ENCODE peak calls at places on chromosome 22, in five cellular contexts. One of them, this sample, is unnamed. For H3K4me1, the result is how much of the 10 kb centered on the place peaks cover.

GRCh38 chr22:32964411-32965057 is 93.6 kb downstream of the SYN3 start:
- DNase-seq in mucosa of descending colon: no peak
- DNase-seq in heart left ventricle: no peak
- DNase-seq in BE2C: no peak
- DNase-seq in neuronal stem cell: no peak
- DNase-seq in this sample: no peak

GRCh38 chr22:19182472-19183157 is 4.1 kb upstream of the SLC25A1 start:
- DNase-seq in neuronal stem cell: no peak
- DNase-seq in heart left ventricle: no peak
- DNase-seq in mucosa of descending colon: no peak
- DNase-seq in BE2C: no peak
- DNase-seq in this sample: no peak

GRCh38 chr22:18970180-18970947 is 34.3 kb upstream of the PRODH start:
- DNase-seq in BE2C: peak
- DNase-seq in mucosa of descending colon: no peak
- DNase-seq in neuronal stem cell: peak
- DNase-seq in heart left ventricle: peak
- DNase-seq in this sample: no peak

GRCh38 chr22:50182176-50183081 is 3.3 kb upstream of the TRABD start:
- DNase-seq in BE2C: no peak
- DNase-seq in mucosa of descending colon: peak
- DNase-seq in neuronal stem cell: no peak
- DNase-seq in heart left ventricle: no peak
- DNase-seq in this sample: no peak

GRCh38 chr22:45212306-45212709 is 28.4 kb downstream of the KIAA0930 start:
- DNase-seq in BE2C: peak
- DNase-seq in neuronal stem cell: no peak
- DNase-seq in mucosa of descending colon: peak
- DNase-seq in heart left ventricle: peak
- DNase-seq in this sample: peak

GRCh38 chr22:32814289-32814865 is 12.9 kb downstream of the TIMP3 start:
- DNase-seq in mucosa of descending colon: no peak
- DNase-seq in neuronal stem cell: no peak
- DNase-seq in BE2C: no peak
- DNase-seq in heart left ventricle: no peak
- DNase-seq in this sample: no peak

GRCh38 chr22:48554893-48555552 is 1272.7 kb downstream of the BRD1 start:
- DNase-seq in heart left ventricle: peak
- DNase-seq in mucosa of descending colon: no peak
- DNase-seq in BE2C: no peak
- DNase-seq in neuronal stem cell: no peak
- DNase-seq in this sample: no peak

GRCh38 chr22:41501209-41501608 is 32.3 kb downstream of the ACO2 start:
- DNase-seq in neuronal stem cell: no peak
- DNase-seq in heart left ventricle: no peak
- DNase-seq in BE2C: peak
- DNase-seq in mucosa of descending colon: no peak
- DNase-seq in this sample: no peak

GRCh38 chr22:35404176-35404575 is 4.2 kb downstream of the MCM5 start:
- DNase-seq in neuronal stem cell: no peak
- DNase-seq in BE2C: no peak
- DNase-seq in mucosa of descending colon: no peak
- DNase-seq in heart left ventricle: no peak
- DNase-seq in this sample: no peak

GRCh38 chr22:41660416-41660815 is 28.3 kb downstream of the SNU13 start:
- DNase-seq in BE2C: no peak
- DNase-seq in heart left ventricle: no peak
- DNase-seq in mucosa of descending colon: no peak
- DNase-seq in neuronal stem cell: no peak
- DNase-seq in this sample: no peak

GRCh38 chr22:50225200-50225969 is 19.4 kb downstream of the TUBGCP6 start:
- DNase-seq in mucosa of descending colon: no peak
- DNase-seq in BE2C: no peak
- DNase-seq in neuronal stem cell: no peak
- DNase-seq in heart left ventricle: no peak
- DNase-seq in this sample: no peak

GRCh38 chr22:48979482-48979881 is 848.2 kb downstream of the BRD1 start:
- DNase-seq in heart left ventricle: no peak
- DNase-seq in neuronal stem cell: no peak
- DNase-seq in BE2C: no peak
- DNase-seq in mucosa of descending colon: no peak
- DNase-seq in this sample: no peak

GRCh38 chr22:20563941-20564371 is 56.5 kb downstream of the MED15 start:
- DNase-seq in BE2C: no peak
- DNase-seq in mucosa of descending colon: no peak
- DNase-seq in heart left ventricle: no peak
- DNase-seq in neuronal stem cell: no peak
- DNase-seq in this sample: no peak

GRCh38 chr22:42389137-42389536 is 43.1 kb downstream of the NFAM1 start:
- DNase-seq in mucosa of descending colon: no peak
- DNase-seq in heart left ventricle: no peak
- DNase-seq in BE2C: no peak
- DNase-seq in neuronal stem cell: no peak
- DNase-seq in this sample: no peak

GRCh38 chr22:19143967-19144400 is 467 bp downstream of the ESS2 start:
- DNase-seq in heart left ventricle: no peak
- DNase-seq in mucosa of descending colon: no peak
- DNase-seq in BE2C: no peak
- DNase-seq in neuronal stem cell: no peak
- DNase-seq in this sample: no peak

GRCh38 chr22:42340695-42341383 is 70.4 kb upstream of the TCF20 start:
- DNase-seq in neuronal stem cell: peak
- DNase-seq in mucosa of descending colon: no peak
- DNase-seq in heart left ventricle: no peak
- DNase-seq in BE2C: peak
- DNase-seq in this sample: no peak

GRCh38 chr22:43183496-43184263 is 3.3 kb downstream of the TTLL12 start:
- DNase-seq in heart left ventricle: peak
- DNase-seq in neuronal stem cell: no peak
- DNase-seq in mucosa of descending colon: no peak
- DNase-seq in BE2C: no peak
- DNase-seq in this sample: no peak

DNA sequence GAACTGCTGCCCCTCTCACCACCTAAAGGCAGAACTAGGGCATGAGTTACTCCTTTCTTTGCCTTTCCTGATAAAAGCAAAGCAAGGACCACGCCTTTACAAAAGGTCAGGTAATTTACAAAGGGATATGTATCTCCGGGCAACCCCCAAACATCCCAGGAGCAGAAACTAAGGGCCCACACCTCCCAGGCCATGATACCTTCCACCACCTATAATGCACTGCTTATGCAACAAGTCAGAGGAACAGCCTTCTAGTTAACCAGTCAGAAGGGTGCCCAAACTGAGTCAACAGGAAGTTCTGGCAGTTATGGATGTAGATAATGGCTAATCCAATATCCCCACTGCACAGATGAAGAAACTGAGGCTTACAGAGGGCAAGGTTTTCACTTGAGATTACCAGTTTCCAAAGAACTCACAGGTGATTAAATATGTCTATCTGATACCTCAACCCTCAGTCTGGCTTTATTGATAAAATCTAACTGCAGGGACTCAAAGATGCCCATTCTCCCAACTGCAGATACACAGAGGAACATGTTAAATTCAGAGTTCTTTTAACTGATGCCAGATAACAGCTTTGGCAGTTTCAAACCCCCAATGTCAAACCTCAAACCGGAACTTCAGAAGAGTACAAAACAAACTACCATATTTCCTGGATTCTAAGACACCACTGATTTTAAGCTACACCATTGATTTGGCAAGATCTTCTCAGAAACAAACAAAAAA is 16.8 kb upstream of the CASTOR1 start:
- DNase-seq in neuronal stem cell: no peak
- DNase-seq in heart left ventricle: no peak
- DNase-seq in BE2C: no peak
- DNase-seq in mucosa of descending colon: no peak
- DNase-seq in this sample: no peak
- H3K4me1 ChIP-seq in neuronal stem cell: under half
- H3K4me1 ChIP-seq in heart left ventricle: under half
- H3K4me1 ChIP-seq in BE2C: under half
- H3K4me1 ChIP-seq in mucosa of descending colon: half or more
- H3K4me1 ChIP-seq in this sample: half or more

GRCh38 chr22:39923689-39924088 is 22.8 kb downstream of the GRAP2 start:
- DNase-seq in mucosa of descending colon: no peak
- DNase-seq in neuronal stem cell: no peak
- DNase-seq in BE2C: no peak
- DNase-seq in heart left ventricle: no peak
- DNase-seq in this sample: no peak
- H3K4me1 ChIP-seq in mucosa of descending colon: under half
- H3K4me1 ChIP-seq in neuronal stem cell: under half
- H3K4me1 ChIP-seq in BE2C: under half
- H3K4me1 ChIP-seq in heart left ventricle: under half
- H3K4me1 ChIP-seq in this sample: under half

DNA sequence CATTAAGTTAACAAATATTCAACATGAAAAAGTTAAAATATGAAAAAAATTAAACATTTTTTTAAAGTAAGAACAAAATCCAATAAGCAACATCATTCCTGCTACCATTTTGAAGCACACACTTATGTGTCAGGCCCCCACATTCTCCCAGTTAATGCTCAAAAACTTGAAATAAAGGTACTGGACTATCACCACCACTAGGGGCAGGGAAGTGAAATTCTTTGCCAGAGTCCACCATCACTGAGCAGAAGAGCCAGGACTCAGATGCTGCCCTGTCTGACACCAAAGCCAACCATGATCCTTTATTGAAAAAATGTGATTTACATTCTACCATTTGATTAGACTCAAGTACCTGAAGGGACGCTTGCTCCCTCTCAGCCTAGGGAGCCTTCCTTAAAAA is 39.1 kb downstream of the PITPNB start:
- DNase-seq in neuronal stem cell: no peak
- DNase-seq in mucosa of descending colon: no peak
- DNase-seq in BE2C: peak
- DNase-seq in heart left ventricle: no peak
- DNase-seq in this sample: no peak
- H3K4me1 ChIP-seq in neuronal stem cell: under half
- H3K4me1 ChIP-seq in mucosa of descending colon: under half
- H3K4me1 ChIP-seq in BE2C: under half
- H3K4me1 ChIP-seq in heart left ventricle: under half
- H3K4me1 ChIP-seq in this sample: under half

GRCh38 chr22:31628969-31629723 is 32.9 kb downstream of the PISD start:
- DNase-seq in neuronal stem cell: no peak
- DNase-seq in mucosa of descending colon: no peak
- DNase-seq in heart left ventricle: no peak
- DNase-seq in BE2C: no peak
- DNase-seq in this sample: no peak
- H3K4me1 ChIP-seq in neuronal stem cell: under half
- H3K4me1 ChIP-seq in mucosa of descending colon: under half
- H3K4me1 ChIP-seq in heart left ventricle: under half
- H3K4me1 ChIP-seq in BE2C: under half
- H3K4me1 ChIP-seq in this sample: under half

GRCh38 chr22:22783505-22783904 is 104.1 kb upstream of the IGLL5 start:
- DNase-seq in heart left ventricle: no peak
- DNase-seq in neuronal stem cell: no peak
- DNase-seq in mucosa of descending colon: no peak
- DNase-seq in BE2C: no peak
- DNase-seq in this sample: no peak

GRCh38 chr22:22787151-22787550 is 100.5 kb upstream of the IGLL5 start:
- DNase-seq in neuronal stem cell: no peak
- DNase-seq in BE2C: no peak
- DNase-seq in heart left ventricle: no peak
- DNase-seq in mucosa of descending colon: no peak
- DNase-seq in this sample: no peak

GRCh38 chr22:22786301-22787115 is 101.1 kb upstream of the IGLL5 start:
- DNase-seq in neuronal stem cell: no peak
- DNase-seq in heart left ventricle: no peak
- DNase-seq in mucosa of descending colon: no peak
- DNase-seq in BE2C: no peak
- DNase-seq in this sample: no peak

GRCh38 chr22:22784249-22785039 is 103.2 kb upstream of the IGLL5 start:
- DNase-seq in neuronal stem cell: no peak
- DNase-seq in heart left ventricle: no peak
- DNase-seq in BE2C: no peak
- DNase-seq in mucosa of descending colon: no peak
- DNase-seq in this sample: no peak

GRCh38 chr22:22785316-22786065 is 102.1 kb upstream of the IGLL5 start:
- DNase-seq in BE2C: no peak
- DNase-seq in heart left ventricle: no peak
- DNase-seq in neuronal stem cell: no peak
- DNase-seq in mucosa of descending colon: no peak
- DNase-seq in this sample: no peak
- H3K4me1 ChIP-seq in BE2C: under half
- H3K4me1 ChIP-seq in heart left ventricle: under half
- H3K4me1 ChIP-seq in neuronal stem cell: under half
- H3K4me1 ChIP-seq in mucosa of descending colon: under half
- H3K4me1 ChIP-seq in this sample: under half

DNA sequence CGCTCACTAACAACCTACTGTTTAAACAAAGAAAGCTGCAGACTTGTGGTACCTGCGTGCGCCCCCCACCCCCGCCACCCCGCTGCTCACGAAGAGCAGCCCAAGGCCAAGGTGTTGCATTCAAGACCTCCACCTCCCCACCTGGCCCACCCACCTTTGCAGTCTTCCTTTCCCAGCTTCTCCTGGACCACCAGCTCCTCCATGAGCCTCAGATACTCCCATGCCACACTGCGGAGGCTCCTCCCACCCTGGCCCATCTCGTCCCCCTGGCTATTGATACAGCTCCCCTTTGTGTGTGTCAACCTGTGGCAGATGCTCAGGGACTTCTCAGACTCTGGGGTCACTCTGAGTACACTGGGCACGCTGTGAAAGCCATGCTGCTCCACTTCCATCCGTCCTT is 3.9 kb downstream of the CDPF1 start:
- DNase-seq in neuronal stem cell: no peak
- DNase-seq in BE2C: no peak
- DNase-seq in heart left ventricle: no peak
- DNase-seq in mucosa of descending colon: no peak
- DNase-seq in this sample: no peak
- H3K4me1 ChIP-seq in neuronal stem cell: under half
- H3K4me1 ChIP-seq in BE2C: under half
- H3K4me1 ChIP-seq in heart left ventricle: under half
- H3K4me1 ChIP-seq in mucosa of descending colon: under half
- H3K4me1 ChIP-seq in this sample: under half

GRCh38 chr22:37189011-37189466 is 992 bp upstream of the C1QTNF6 start:
- DNase-seq in heart left ventricle: no peak
- DNase-seq in mucosa of descending colon: no peak
- DNase-seq in neuronal stem cell: no peak
- DNase-seq in BE2C: no peak
- DNase-seq in this sample: no peak
- H3K4me1 ChIP-seq in heart left ventricle: under half
- H3K4me1 ChIP-seq in mucosa of descending colon: under half
- H3K4me1 ChIP-seq in neuronal stem cell: under half
- H3K4me1 ChIP-seq in BE2C: under half
- H3K4me1 ChIP-seq in this sample: under half